ENCODE peak calls at places on chromosomes 4 and X, in five cellular contexts. Y, O, N, Z and C are unnamed samples.

GRCh38 chr4:156779046-156779445 is 192.6 kb downstream of the PDGFC start:
- DNase-seq in Y (no peak), O (no peak), N (no peak), Z (no peak), C (no peak)

GRCh38 chr4:73613130-73613529 is 7.1 kb downstream of the RASSF6 start:
- DNase-seq in Y (no peak), O (no peak), N (no peak), Z (no peak), C (no peak)

GRCh38 chrX:150635952-150636351 is 57.2 kb upstream of the MTMR1 start:
- DNase-seq in Y (no peak), O (no peak), N (no peak), Z (no peak), C (no peak)

GRCh38 chr4:21083413-21083812 is 383.2 kb downstream of the PACRGL start:
- DNase-seq in Y (no peak), O (no peak), N (no peak), Z (no peak), C (no peak)

GRCh38 chr4:145816091-145816490 is 122.5 kb downstream of the ZNF827 start:
- DNase-seq in Y (no peak), O (no peak), N (no peak), Z (no peak), C (no peak)

GRCh38 chrX:109537324-109537665 is 651 bp downstream of the NXT2 start:
- DNase-seq in Y (peak), O (peak), N (no peak), Z (no peak), C (no peak)

GRCh38 chr4:3346146-3346545 is 53.3 kb downstream of the RGS12 start:
- DNase-seq in Y (peak), O (peak), N (no peak), Z (no peak), C (no peak)

GRCh38 chr4:189940178-189941004 is at the start of gene FRG1:
- DNase-seq in Y (peak), O (peak), N (peak), Z (no peak), C (no peak)

GRCh38 chrX:136823175-136823574 is 42.4 kb upstream of the ARHGEF6 start:
- DNase-seq in Y (no peak), O (no peak), N (no peak), Z (no peak), C (no peak)

GRCh38 chr4:9804918-9805317 is 23.5 kb downstream of the DRD5 start:
- DNase-seq in Y (no peak), O (no peak), N (no peak), Z (no peak), C (no peak)